ENCODE peak calls at places on chromosomes 7 and 10, in five cellular contexts. M, N, W, L and Z are unnamed samples.

GRCh38 chr10:15571570-15571969 is 148.2 kb downstream of the ITGA8 start:
- DNase-seq in M (peak), N (no peak), W (no peak), L (no peak), Z (peak)

GRCh38 chr7:26052721-26053120 is 99.3 kb upstream of the NFE2L3 start:
- DNase-seq in M (no peak), N (no peak), W (no peak), L (no peak), Z (no peak)

GRCh38 chr10:129305046-129305445 is 162.0 kb upstream of the MGMT start:
- DNase-seq in M (no peak), N (no peak), W (no peak), L (no peak), Z (no peak)

GRCh38 chr10:116888380-116889055 is 39.2 kb downstream of the ENO4 start:
- DNase-seq in M (peak), N (no peak), W (no peak), L (peak), Z (peak)

GRCh38 chr10:78473016-78473415 is 439.4 kb downstream of the RPS24 start:
- DNase-seq in M (no peak), N (no peak), W (no peak), L (no peak), Z (no peak)

GRCh38 chr10:121732676-121733445 is 134.6 kb upstream of the FGFR2 start:
- DNase-seq in M (no peak), N (no peak), W (no peak), L (no peak), Z (no peak)

GRCh38 chr7:4000139-4000538 is 682.0 kb upstream of the FOXK1 start:
- DNase-seq in M (no peak), N (no peak), W (no peak), L (no peak), Z (no peak)

GRCh38 chr10:6211341-6212265 is 8.9 kb downstream of the PFKFB3 start:
- DNase-seq in M (no peak), N (no peak), W (no peak), L (no peak), Z (peak)

GRCh38 chr10:116838143-116838725 is 11.1 kb upstream of the ENO4 start:
- DNase-seq in M (no peak), N (no peak), W (no peak), L (no peak), Z (no peak)